ENCODE peak calls at places on chromosome 5, in four cellular contexts. K is uterus, A is K562, L is OCI-LY7. H is an unnamed sample.

GRCh38 chr5:100890514-100891008 is 12.5 kb downstream of the ST8SIA4 start:
- DNase-seq in A (no peak), L (peak; percentile 34), K (no peak), H (no peak)

GRCh38 chr5:6781711-6782110 is 68.5 kb downstream of the TENT4A start:
- DNase-seq in A (no peak), L (no peak), K (no peak), H (no peak)

GRCh38 chr5:111806150-111806549 is 49.2 kb upstream of the NREP start:
- DNase-seq in K (no peak), L (no peak), A (no peak), H (no peak)

GRCh38 chr5:74326571-74327338 is 313.8 kb downstream of the ENC1 start:
- DNase-seq in L (peak; percentile 28), A (no peak), K (no peak), H (no peak)

GRCh38 chr5:125794922-125795321 is 628.3 kb upstream of the GRAMD2B start:
- DNase-seq in L (no peak), A (no peak), K (no peak), H (no peak)

GRCh38 chr5:52915176-52915875 is 73.8 kb upstream of the ITGA2 start:
- DNase-seq in A (peak; percentile 50), L (peak; percentile 41), K (peak; percentile 24), H (peak; percentile 66)

GRCh38 chr5:114377050-114377844 is 15.4 kb downstream of the KCNN2 start:
- DNase-seq in A (no peak), L (no peak), K (no peak), H (no peak)

GRCh38 chr5:10859393-10860195 is 98.6 kb upstream of the DAP start:
- DNase-seq in A (no peak), L (no peak), K (no peak), H (no peak)

GRCh38 chr5:83035373-83036170 is 41.6 kb downstream of the TMEM167A start:
- DNase-seq in K (no peak), L (no peak), A (no peak), H (no peak)

DNA sequence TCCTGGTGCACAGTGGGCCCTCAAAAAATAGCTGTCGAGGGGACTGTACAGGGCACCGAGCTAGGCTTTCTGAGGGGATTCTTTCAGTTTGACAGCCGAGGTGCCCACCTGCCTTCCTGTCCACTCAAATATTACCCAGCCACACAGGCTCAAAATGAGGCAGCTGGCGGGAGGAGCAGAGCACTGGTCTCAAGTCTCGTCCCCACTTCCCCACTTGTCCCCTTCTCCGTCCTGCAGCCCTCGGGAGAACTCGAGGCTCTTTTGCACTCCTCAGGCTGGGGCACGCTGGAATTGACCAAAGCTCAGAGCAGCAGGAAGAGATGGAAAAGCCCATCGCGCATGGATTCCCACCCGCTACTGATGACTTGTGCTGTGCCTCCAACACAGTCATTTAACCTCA is 185.2 kb downstream of the HSPA4 start:
- DNase-seq in K (no peak), A (no peak), L (no peak), H (no peak)
- H3K4me1 ChIP-seq in K (no peaks in the 10 kb centered on the region), A (peaks cover 25% of the 10 kb centered on the region), L (no peaks in the 10 kb centered on the region), H (no peaks in the 10 kb centered on the region)

DNA sequence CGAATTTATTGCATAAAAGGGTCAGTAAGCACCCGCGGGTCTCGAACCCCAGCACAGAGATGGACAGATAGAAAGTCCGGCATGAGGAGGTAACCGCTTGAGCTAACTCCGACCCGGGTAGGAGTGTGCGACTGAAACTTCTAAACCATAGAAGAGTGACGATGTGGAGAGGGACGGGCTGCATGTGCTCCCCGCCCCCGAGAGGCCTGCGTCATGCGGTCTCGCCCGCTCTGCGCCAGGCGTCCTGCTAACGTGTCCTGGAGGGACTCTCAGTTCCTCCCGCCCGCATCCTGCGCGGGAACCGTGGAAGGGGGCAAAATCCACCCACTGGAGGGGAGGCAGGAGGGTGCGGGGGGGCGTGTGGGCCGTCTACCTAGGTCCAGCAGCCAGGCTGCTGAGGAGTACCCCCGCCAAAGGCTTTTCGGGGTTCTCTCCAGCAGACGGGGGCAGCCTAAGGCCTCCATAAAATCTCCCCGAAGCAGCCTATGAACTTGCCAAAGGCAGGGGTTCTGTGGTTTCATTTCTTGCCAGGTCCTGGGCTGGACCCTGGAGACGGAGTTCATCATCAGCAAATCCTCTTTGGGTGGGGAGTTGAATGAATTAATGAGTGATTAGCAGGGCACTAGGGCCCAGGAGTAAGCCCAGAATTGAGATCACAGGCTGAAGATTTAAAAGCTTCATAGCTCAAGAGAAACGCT is 51.8 kb downstream of the TGFBI start:
- DNase-seq in A (peak; percentile 89), K (peak; percentile 85), L (no peak), H (no peak)
- H3K4me3 ChIP-seq in A (peak overlapping the region; percentile 43), K (no peak overlapping the region), L (no peak overlapping the region), H (no peak overlapping the region)

GRCh38 chr5:91955610-91956009 is 572.5 kb upstream of the ARRDC3 start:
- DNase-seq in L (no peak), A (no peak), K (no peak), H (no peak)
- H3K36me3 ChIP-seq in L (no peaks in the 10 kb centered on the region), A (no peaks in the 10 kb centered on the region), K (no peaks in the 10 kb centered on the region), H (no peaks in the 10 kb centered on the region)

DNA sequence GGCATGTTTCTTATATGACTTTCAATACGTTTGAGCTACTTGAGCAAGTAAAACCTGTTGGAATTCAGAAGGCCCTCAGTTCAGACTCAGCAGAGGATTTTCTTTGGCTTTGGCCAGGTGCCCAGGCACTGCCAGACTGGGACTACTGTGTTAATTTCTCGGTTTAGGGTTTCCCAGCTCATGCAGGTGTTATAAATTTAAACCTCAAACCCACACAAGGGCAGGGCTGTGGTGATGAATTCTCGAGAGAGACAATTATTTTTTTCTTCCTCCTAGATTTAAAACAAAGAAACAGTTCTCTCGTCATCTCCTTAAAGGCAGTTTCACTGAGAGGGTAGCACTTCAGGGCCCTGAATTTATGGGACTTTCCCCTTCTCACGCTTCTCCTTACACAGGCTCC is 406.0 kb upstream of the PIK3R1 start:
- DNase-seq in K (no peak), A (no peak), L (no peak), H (no peak)
- H3K4me1 ChIP-seq in K (no peaks in the 10 kb centered on the region), A (no peaks in the 10 kb centered on the region), L (no peaks in the 10 kb centered on the region), H (no peaks in the 10 kb centered on the region)

GRCh38 chr5:68387107-68387506 is 171.6 kb downstream of the PIK3R1 start:
- DNase-seq in A (no peak), K (no peak), L (no peak), H (no peak)
- H3K4me3 ChIP-seq in A (no peak overlapping the region), K (no peak overlapping the region), L (no peak overlapping the region), H (no peak overlapping the region)

GRCh38 chr5:37326536-37326935 is 44.4 kb downstream of the NUP155 start:
- DNase-seq in K (no peak), A (no peak), L (no peak), H (no peak)
- H3K36me3 ChIP-seq in K (no peaks in the 10 kb centered on the region), A (peaks cover 93% of the 10 kb centered on the region), L (peaks cover 95% of the 10 kb centered on the region), H (peaks cover 87% of the 10 kb centered on the region)

GRCh38 chr5:107806271-107806670 is 135.5 kb upstream of the EFNA5 start:
- DNase-seq in A (no peak), L (no peak), K (no peak), H (no peak)
- H3K4me1 ChIP-seq in A (no peaks in the 10 kb centered on the region), L (no peaks in the 10 kb centered on the region), K (no peaks in the 10 kb centered on the region), H (peaks cover 24% of the 10 kb centered on the region)

DNA sequence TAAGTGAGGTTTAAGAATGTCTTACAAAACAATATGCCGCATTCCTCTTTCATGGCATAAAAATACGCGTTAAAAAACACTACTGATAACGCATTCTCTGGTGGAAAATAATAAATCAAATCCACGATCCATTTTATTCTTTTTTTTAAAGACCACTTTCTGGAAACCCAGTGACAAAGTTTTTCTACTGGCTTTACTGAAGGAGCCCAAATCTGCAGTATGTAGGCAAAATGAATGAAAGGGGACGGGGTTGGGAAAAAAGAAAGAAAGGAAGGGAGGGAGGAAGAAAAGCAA is 2.0 kb downstream of the SV2C start:
- DNase-seq in L (no peak), K (no peak), A (no peak), H (no peak)
- H3K4me3 ChIP-seq in L (no peak overlapping the region), K (no peak overlapping the region), A (no peak overlapping the region), H (no peak overlapping the region)

GRCh38 chr5:112869948-112870347 is 8.9 kb downstream of the SRP19 start:
- DNase-seq in A (no peak), K (no peak), L (no peak), H (no peak)

GRCh38 chr5:112865128-112865527 is 4.0 kb downstream of the SRP19 start:
- DNase-seq in A (no peak), K (no peak), L (no peak), H (no peak)

GRCh38 chr5:112867411-112867810 is 6.3 kb downstream of the SRP19 start:
- DNase-seq in K (no peak), L (no peak), A (no peak), H (no peak)

GRCh38 chr5:112863549-112863948 is 2.5 kb downstream of the SRP19 start:
- DNase-seq in K (no peak), A (no peak), L (no peak), H (no peak)

DNA sequence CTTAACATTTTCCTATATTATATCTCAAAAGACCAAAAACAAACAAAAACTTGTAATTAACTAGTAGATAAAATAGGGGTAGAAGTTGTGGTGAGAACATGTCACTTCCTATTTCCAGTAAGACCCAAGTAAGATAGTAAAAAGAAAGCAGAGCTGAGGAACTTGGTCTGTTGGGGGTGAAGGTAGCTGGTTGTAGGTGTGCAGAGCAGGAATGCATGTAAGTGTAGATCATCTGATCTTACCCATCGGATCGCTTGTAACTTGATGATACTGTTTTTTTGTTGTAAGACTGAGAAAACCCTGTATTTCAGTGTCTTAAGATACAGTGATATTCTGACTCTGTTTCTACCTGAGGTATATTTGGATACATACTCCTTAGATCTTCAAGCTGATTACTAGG is 5.7 kb downstream of the SRP19 start:
- DNase-seq in K (no peak), L (no peak), A (no peak), H (no peak)
- H3K36me3 ChIP-seq in K (no peaks in the 10 kb centered on the region), L (peaks cover 87% of the 10 kb centered on the region), A (peaks cover 83% of the 10 kb centered on the region), H (peaks cover 69% of the 10 kb centered on the region)

DNA sequence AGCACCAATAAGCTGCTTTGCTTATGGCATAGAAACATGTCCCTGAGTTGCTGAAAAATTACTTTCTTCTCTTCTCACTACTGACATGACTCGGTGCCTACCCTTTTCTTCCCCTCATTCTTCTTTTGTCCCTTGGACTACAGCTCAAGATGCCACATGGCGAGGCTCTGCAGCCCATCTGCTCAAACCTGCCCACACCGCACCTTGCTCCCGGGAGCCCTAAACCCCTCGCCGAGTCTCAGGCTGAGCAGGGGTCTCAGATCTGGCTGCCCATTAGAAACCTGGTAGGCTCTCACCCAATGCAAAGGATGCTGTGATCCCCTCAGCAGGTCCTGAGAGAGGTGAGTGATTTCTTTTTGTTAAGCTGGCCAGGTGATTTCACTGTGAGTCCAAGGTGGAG is 251.7 kb upstream of the IRX1 start:
- DNase-seq in K (no peak), A (no peak), L (no peak), H (no peak)
- H3K4me1 ChIP-seq in K (no peaks in the 10 kb centered on the region), A (no peaks in the 10 kb centered on the region), L (no peaks in the 10 kb centered on the region), H (no peaks in the 10 kb centered on the region)